ENCODE peak calls at places on chromosomes 4 and X, in ten cellular contexts. M is ELR; Q is NCI-H146; U is activated CD8-positive, alpha-beta memory T cell treated with anti-CD3 and anti-CD28 coated beads for 1 hour; G is EH; T is AG04450; Z is thoracic aorta; X is NCI-H526 treated with DMSO at 0.1 percent for 48 hours; D is ecto neural progenitor cell; H is GM12892. V is an unnamed sample.

GRCh38 chrX:72101597-72102037 is 30.1 kb downstream of the RTL5 start:
- DNase-seq in U (no peak), H (no peak), M (no peak), Z (no peak), Q (no peak), T (no peak), X (no peak), G (no peak), D (no peak), V (no peak)

GRCh38 chr4:31114821-31115220 is 394.7 kb downstream of the PCDH7 start:
- DNase-seq in X (no peak), H (no peak), U (no peak), T (no peak), M (no peak), Q (no peak), D (no peak), G (no peak), Z (no peak), V (no peak)

GRCh38 chr4:80266267-80266901 is at the start of gene FGF5:
- DNase-seq in T (peak), Q (peak), U (no peak), H (peak), X (no peak), G (peak), Z (no peak), M (peak), D (peak), V (peak)

GRCh38 chr4:113471141-113471860 is 290.2 kb downstream of the CAMK2D start:
- DNase-seq in Z (no peak), D (no peak), H (no peak), T (no peak), G (peak), U (no peak), Q (no peak), X (no peak), M (peak), V (no peak)

GRCh38 chr4:188781655-188782054 is 642.4 kb downstream of the TRIML1 start:
- DNase-seq in U (no peak), T (no peak), X (no peak), Q (no peak), H (no peak), G (no peak), M (peak), Z (no peak), D (no peak), V (peak)

GRCh38 chrX:130100180-130100579 is 10.1 kb downstream of the ELF4 start:
- DNase-seq in U (no peak), D (no peak), T (no peak), M (no peak), G (peak), Z (no peak), Q (no peak), H (no peak), X (no peak), V (no peak)

GRCh38 chrX:129781134-129782014 is 1.6 kb downstream of the SASH3 start:
- DNase-seq in U (peak), Q (no peak), T (no peak), M (no peak), G (no peak), X (no peak), D (no peak), Z (no peak), H (peak), V (no peak)

GRCh38 chr4:47383829-47384427 is 79.6 kb downstream of the COMMD8 start:
- DNase-seq in U (no peak), M (peak), G (peak), Q (peak), T (peak), X (peak), D (no peak), Z (no peak), H (no peak), V (no peak)

GRCh38 chrX:97074400-97074799 is 190.7 kb downstream of the RPA4 start:
- DNase-seq in M (no peak), Z (no peak), H (no peak), Q (no peak), G (peak), D (no peak), T (no peak), X (no peak), U (no peak), V (no peak)